ENCODE peak calls at places on chromosomes 11 and 22, in five cellular contexts. A is HEK293T; K is astrocyte of the spinal cord; D is adrenal gland; F is stimulated activated naive B cell treated with anti-CD40 and anti-IgM and Interleukin-4, amounts not matched to agents 10 μg/mL and 1 μg/mL and 100 μg/mL, for 72 hours. S is an unnamed sample.
A peak's percentile ranks its signal among the peaks of the same experiment; 100 is the strongest.

GRCh38 chr11:117356126-117356761 is 28.6 kb downstream of the CEP164 start:
- DNase-seq in A (no peak), D (no peak), K (no peak), F (no peak), S (peak; percentile 3)

GRCh38 chr22:45240810-45241631 is at the start of gene KIAA0930:
- DNase-seq in A (peak; percentile 94), D (peak; percentile 78), K (peak; percentile 48), F (peak; percentile 62), S (peak; percentile 81)

GRCh38 chr11:12581923-12582322 is 92.3 kb upstream of the TEAD1 start:
- DNase-seq in F (no peak), A (no peak), D (no peak), K (peak; percentile 81), S (no peak)

GRCh38 chr22:30202531-30203006 is 44.0 kb downstream of the LIF start:
- DNase-seq in D (no peak), F (no peak), A (no peak), K (peak; percentile 57), S (no peak)

GRCh38 chr11:71551711-71552110 is 3.5 kb downstream of the KRTAP5-9 start:
- DNase-seq in K (no peak), D (no peak), A (no peak), F (no peak), S (no peak)

GRCh38 chr11:46271875-46272815 is 5.3 kb upstream of the CREB3L1 start:
- DNase-seq in D (no peak), F (no peak), A (no peak), K (peak; percentile 43), S (no peak)

GRCh38 chr22:30636226-30637077 is 871 bp downstream of the SLC35E4 start:
- DNase-seq in A (no peak), D (peak; percentile 28), F (no peak), K (peak; percentile 8), S (peak; percentile 43)

GRCh38 chr11:561148-562003 is 606 bp downstream of the RASSF7 start:
- DNase-seq in F (no peak), K (no peak), D (no peak), A (no peak), S (peak; percentile 46)

GRCh38 chr11:62145261-62145871 is 21.6 kb downstream of the INCENP start:
- DNase-seq in F (no peak), A (no peak), K (no peak), D (no peak), S (no peak)

GRCh38 chr22:47067331-47067890 is 305.0 kb downstream of the TBC1D22A start:
- DNase-seq in F (no peak), D (no peak), A (no peak), K (no peak), S (no peak)

GRCh38 chr22:26502688-26503561 is 9.3 kb downstream of the TFIP11 start:
- DNase-seq in K (peak; percentile 53), A (peak; percentile 59), F (no peak), D (peak; percentile 53), S (peak; percentile 90)

GRCh38 chr11:14905104-14906033 is 13.3 kb upstream of the CYP2R1 start:
- DNase-seq in D (peak; percentile 27), A (no peak), F (peak; percentile 81), K (peak; percentile 44), S (peak; percentile 94)

GRCh38 chr22:49768077-49768476 is 59.6 kb downstream of the BRD1 start:
- DNase-seq in F (no peak), K (no peak), A (no peak), D (no peak), S (no peak)

GRCh38 chr11:1254733-1255132 is 31.9 kb downstream of the MUC5B start:
- DNase-seq in F (no peak), D (no peak), A (no peak), K (no peak), S (no peak)

GRCh38 chr11:21811572-21811971 is 381.3 kb upstream of the ANO5 start:
- DNase-seq in A (no peak), F (no peak), D (no peak), K (no peak), S (no peak)

GRCh38 chr11:103532133-103532788 is 423.0 kb downstream of the DYNC2H1 start:
- DNase-seq in A (no peak), F (no peak), D (no peak), K (peak; percentile 72), S (no peak)

GRCh38 chr22:41812805-41813545 is 12.5 kb downstream of the CCDC134 start:
- DNase-seq in F (no peak), D (no peak), K (no peak), A (no peak), S (no peak)

GRCh38 chr11:12086271-12087074 is 23.9 kb upstream of the MICAL2 start:
- DNase-seq in F (no peak), K (peak; percentile 96), D (peak; percentile 61), A (no peak), S (no peak)

GRCh38 chr22:46025973-46026906 is 49.3 kb upstream of the WNT7B start:
- DNase-seq in D (no peak), K (no peak), F (no peak), A (no peak), S (no peak)

GRCh38 chr11:128610765-128611617 is 23.6 kb upstream of the ETS1 start:
- DNase-seq in K (no peak), D (no peak), A (no peak), F (peak; percentile 86), S (peak; percentile 98)

GRCh38 chr11:94791216-94791889 is 23.2 kb downstream of the AMOTL1 start:
- DNase-seq in F (no peak), D (no peak), A (no peak), K (peak; percentile 56), S (no peak)

S was measured in NAMALWA.